ENCODE peak calls at places on chromosomes 2 and 18, in six cellular contexts. O, H, K, P, U and M are unnamed samples.

GRCh38 chr2:20931346-20931745 is 108.4 kb upstream of the LDAH start:
- DNase-seq in H (no peak), P (no peak), K (no peak), O (no peak), U (no peak), M (no peak)

GRCh38 chr18:31237142-31237541 is 74.5 kb upstream of the DSC1 start:
- DNase-seq in K (no peak), U (no peak), O (no peak), H (no peak), P (no peak), M (no peak)

GRCh38 chr18:66640431-66640830 is 36.5 kb upstream of the CDH19 start:
- DNase-seq in P (peak), H (peak), O (no peak), U (no peak), K (peak), M (no peak)

GRCh38 chr2:96330407-96330806 is 5.2 kb upstream of the NCAPH start:
- DNase-seq in H (no peak), P (no peak), O (no peak), K (no peak), U (no peak), M (no peak)

GRCh38 chr2:36380624-36381481 is 25.3 kb downstream of the CRIM1 start:
- DNase-seq in H (peak), O (no peak), U (no peak), K (no peak), P (no peak), M (peak)

GRCh38 chr2:152580722-152581121 is 136.5 kb downstream of the PRPF40A start:
- DNase-seq in H (no peak), P (no peak), K (no peak), U (no peak), O (no peak), M (no peak)

GRCh38 chr2:127174977-127175376 is 45.1 kb downstream of the CYP27C1 start:
- DNase-seq in O (peak), U (no peak), P (no peak), H (peak), K (peak), M (peak)

GRCh38 chr2:1278125-1278524 is 135.1 kb upstream of the TPO start:
- DNase-seq in U (no peak), H (no peak), O (no peak), P (no peak), K (no peak), M (no peak)

GRCh38 chr2:200689115-200689514 is 103.3 kb downstream of the AOX1 start:
- DNase-seq in O (no peak), P (no peak), U (no peak), H (no peak), K (no peak), M (no peak)

GRCh38 chr18:51044928-51045587 is 15.0 kb downstream of the SMAD4 start:
- DNase-seq in O (no peak), U (no peak), P (no peak), H (no peak), K (no peak), M (no peak)
- H3K4me3 ChIP-seq in O (no peak), U (no peak), P (no peak), H (no peak), K (no peak), M (no peak)

GRCh38 chr2:85433511-85434089 is 15.1 kb downstream of the SH2D6 start:
- DNase-seq in K (peak), O (peak), H (no peak), P (peak), U (no peak), M (peak)
- TF ChIP-seq POLR2A in K (no peak), O (no peak), H (no peak), P (peak), U (no peak), M (no peak)

GRCh38 chr2:236507393-236508085 is 62.1 kb upstream of the ACKR3 start:
- DNase-seq in P (no peak), K (peak), O (no peak), U (no peak), H (peak), M (no peak)
- H3K4me3 ChIP-seq in P (peak), K (peak), O (peak), U (no peak), H (peak), M (no peak)

GRCh38 chr2:150487537-150488429 is at the start of gene RND3:
- DNase-seq in U (peak), H (peak), P (peak), O (peak), K (peak), M (peak)
- TF ChIP-seq POLR2A in U (peak), H (peak), P (peak), O (peak), K (peak), M (no peak)